ENCODE peak calls at places on chromosomes 6 and 20, in six cellular contexts. One of them, this sample, is unnamed.

GRCh38 chr6:170441316-170441715 is 111.8 kb downstream of the PSMB1 start:
- DNase-seq in cardiac fibroblast: peak; percentile 18
- DNase-seq in fibroblast of lung: peak; percentile 69
- DNase-seq in transverse colon: no peak
- DNase-seq in ascending aorta: peak; percentile 7
- DNase-seq in neural progenitor cell: no peak
- DNase-seq in this sample: no peak

GRCh38 chr6:170312876-170313275 is 6.3 kb downstream of the FAM120B start:
- DNase-seq in cardiac fibroblast: no peak
- DNase-seq in fibroblast of lung: no peak
- DNase-seq in transverse colon: no peak
- DNase-seq in ascending aorta: no peak
- DNase-seq in neural progenitor cell: no peak
- DNase-seq in this sample: no peak

GRCh38 chr6:170032706-170033309 is 258.1 kb downstream of the DLL1 start:
- DNase-seq in cardiac fibroblast: no peak
- DNase-seq in fibroblast of lung: no peak
- DNase-seq in transverse colon: no peak
- DNase-seq in ascending aorta: peak; percentile 42
- DNase-seq in neural progenitor cell: no peak
- DNase-seq in this sample: no peak

GRCh38 chr20:50601511-50602431 is 89.6 kb downstream of the RIPOR3 start:
- DNase-seq in cardiac fibroblast: no peak
- DNase-seq in fibroblast of lung: no peak
- DNase-seq in transverse colon: no peak
- DNase-seq in ascending aorta: no peak
- DNase-seq in neural progenitor cell: no peak
- DNase-seq in this sample: no peak

GRCh38 chr6:166754218-166755030 is 127.4 kb upstream of the RPS6KA2 start:
- DNase-seq in cardiac fibroblast: no peak
- DNase-seq in fibroblast of lung: no peak
- DNase-seq in transverse colon: no peak
- DNase-seq in ascending aorta: no peak
- DNase-seq in neural progenitor cell: no peak
- DNase-seq in this sample: no peak

GRCh38 chr6:158160932-158161539 is 7.0 kb downstream of the SERAC1 start:
- DNase-seq in cardiac fibroblast: peak; percentile 60
- DNase-seq in fibroblast of lung: peak; percentile 77
- DNase-seq in transverse colon: no peak
- DNase-seq in ascending aorta: peak; percentile 72
- DNase-seq in neural progenitor cell: no peak
- DNase-seq in this sample: no peak

GRCh38 chr6:157019115-157019628 is 242.0 kb downstream of the ARID1B start:
- DNase-seq in cardiac fibroblast: no peak
- DNase-seq in fibroblast of lung: no peak
- DNase-seq in transverse colon: no peak
- DNase-seq in ascending aorta: no peak
- DNase-seq in neural progenitor cell: peak; percentile 49
- DNase-seq in this sample: no peak

GRCh38 chr6:159836294-159837140 is 36.4 kb downstream of the PNLDC1 start:
- DNase-seq in cardiac fibroblast: peak; percentile 96
- DNase-seq in fibroblast of lung: peak; percentile 34
- DNase-seq in transverse colon: no peak
- DNase-seq in ascending aorta: peak; percentile 84
- DNase-seq in neural progenitor cell: no peak
- DNase-seq in this sample: no peak

GRCh38 chr20:24768977-24769675 is 179.9 kb upstream of the CST7 start:
- DNase-seq in cardiac fibroblast: no peak
- DNase-seq in fibroblast of lung: no peak
- DNase-seq in transverse colon: no peak
- DNase-seq in ascending aorta: peak; percentile 37
- DNase-seq in neural progenitor cell: no peak
- DNase-seq in this sample: no peak

GRCh38 chr6:148455674-148456559 is 113.3 kb downstream of the SASH1 start:
- DNase-seq in cardiac fibroblast: no peak
- DNase-seq in fibroblast of lung: no peak
- DNase-seq in transverse colon: no peak
- DNase-seq in ascending aorta: no peak
- DNase-seq in neural progenitor cell: peak; percentile 20
- DNase-seq in this sample: no peak

GRCh38 chr6:134004714-134005113 is 47.7 kb downstream of the SLC2A12 start:
- DNase-seq in cardiac fibroblast: no peak
- DNase-seq in fibroblast of lung: peak; percentile 28
- DNase-seq in transverse colon: no peak
- DNase-seq in ascending aorta: no peak
- DNase-seq in neural progenitor cell: no peak
- DNase-seq in this sample: no peak

GRCh38 chr20:478010-478948 is 15.9 kb upstream of the TBC1D20 start:
- DNase-seq in cardiac fibroblast: peak; percentile 80
- DNase-seq in fibroblast of lung: peak; percentile 47
- DNase-seq in transverse colon: no peak
- DNase-seq in ascending aorta: no peak
- DNase-seq in neural progenitor cell: no peak
- DNase-seq in this sample: no peak

GRCh38 chr20:36856196-36856595 is 19.7 kb upstream of the TLDC2 start:
- DNase-seq in cardiac fibroblast: peak; percentile 73
- DNase-seq in fibroblast of lung: no peak
- DNase-seq in transverse colon: no peak
- DNase-seq in ascending aorta: no peak
- DNase-seq in neural progenitor cell: no peak
- DNase-seq in this sample: no peak

GRCh38 chr6:129501401-129502051 is 208.5 kb downstream of the ARHGAP18 start:
- DNase-seq in cardiac fibroblast: peak; percentile 91
- DNase-seq in fibroblast of lung: peak; percentile 99
- DNase-seq in transverse colon: peak; percentile 14
- DNase-seq in ascending aorta: no peak
- DNase-seq in neural progenitor cell: peak; percentile 43
- DNase-seq in this sample: no peak

GRCh38 chr6:134539865-134540323 is 222.0 kb upstream of the SGK1 start:
- DNase-seq in cardiac fibroblast: peak; percentile 75
- DNase-seq in fibroblast of lung: peak; percentile 66
- DNase-seq in transverse colon: no peak
- DNase-seq in ascending aorta: no peak
- DNase-seq in neural progenitor cell: no peak
- DNase-seq in this sample: no peak

GRCh38 chr20:17610566-17611289 is 40.9 kb downstream of the DSTN start:
- DNase-seq in cardiac fibroblast: no peak
- DNase-seq in fibroblast of lung: peak; percentile 19
- DNase-seq in transverse colon: peak; percentile 74
- DNase-seq in ascending aorta: peak; percentile 70
- DNase-seq in neural progenitor cell: no peak
- DNase-seq in this sample: no peak

GRCh38 chr6:118669561-118669960 is 18.2 kb upstream of the CEP85L start:
- DNase-seq in cardiac fibroblast: no peak
- DNase-seq in fibroblast of lung: no peak
- DNase-seq in transverse colon: no peak
- DNase-seq in ascending aorta: no peak
- DNase-seq in neural progenitor cell: no peak
- DNase-seq in this sample: no peak

GRCh38 chr6:41367700-41368099 is 32.3 kb downstream of the NCR2 start:
- DNase-seq in cardiac fibroblast: peak; percentile 57
- DNase-seq in fibroblast of lung: peak; percentile 42
- DNase-seq in transverse colon: peak; percentile 33
- DNase-seq in ascending aorta: no peak
- DNase-seq in neural progenitor cell: peak; percentile 90
- DNase-seq in this sample: no peak

GRCh38 chr6:28648035-28648877 is 122.6 kb downstream of the GPX5 start:
- DNase-seq in cardiac fibroblast: peak; percentile 79
- DNase-seq in fibroblast of lung: peak; percentile 64
- DNase-seq in transverse colon: no peak
- DNase-seq in ascending aorta: no peak
- DNase-seq in neural progenitor cell: peak; percentile 85
- DNase-seq in this sample: no peak

GRCh38 chr6:125636671-125637070 is 112.8 kb upstream of the HEY2 start:
- DNase-seq in cardiac fibroblast: no peak
- DNase-seq in fibroblast of lung: no peak
- DNase-seq in transverse colon: no peak
- DNase-seq in ascending aorta: no peak
- DNase-seq in neural progenitor cell: no peak
- DNase-seq in this sample: no peak

GRCh38 chr6:81241717-81242116 is 510.8 kb downstream of the TENT5A start:
- DNase-seq in cardiac fibroblast: peak; percentile 72
- DNase-seq in fibroblast of lung: peak; percentile 51
- DNase-seq in transverse colon: no peak
- DNase-seq in ascending aorta: no peak
- DNase-seq in neural progenitor cell: peak; percentile 43
- DNase-seq in this sample: no peak

GRCh38 chr6:35710241-35710847 is 21.6 kb upstream of the FKBP5 start:
- DNase-seq in cardiac fibroblast: no peak
- DNase-seq in fibroblast of lung: no peak
- DNase-seq in transverse colon: no peak
- DNase-seq in ascending aorta: no peak
- DNase-seq in neural progenitor cell: no peak
- DNase-seq in this sample: no peak

GRCh38 chr6:14924126-14925024 is 321.5 kb upstream of the JARID2 start:
- DNase-seq in cardiac fibroblast: no peak
- DNase-seq in fibroblast of lung: no peak
- DNase-seq in transverse colon: no peak
- DNase-seq in ascending aorta: peak; percentile 58
- DNase-seq in neural progenitor cell: peak; percentile 77
- DNase-seq in this sample: no peak

GRCh38 chr6:54135665-54136370 is 24.6 kb downstream of the MLIP start:
- DNase-seq in cardiac fibroblast: peak; percentile 80
- DNase-seq in fibroblast of lung: peak; percentile 73
- DNase-seq in transverse colon: no peak
- DNase-seq in ascending aorta: no peak
- DNase-seq in neural progenitor cell: no peak
- DNase-seq in this sample: no peak
- TF ChIP-seq CTCF in cardiac fibroblast: no peak
- TF ChIP-seq CTCF in fibroblast of lung: no peak
- TF ChIP-seq CTCF in transverse colon: no peak
- TF ChIP-seq CTCF in ascending aorta: no peak
- TF ChIP-seq CTCF in neural progenitor cell: no peak
- TF ChIP-seq CTCF in this sample: no peak

GRCh38 chr6:316753-317038 is 24.4 kb downstream of the DUSP22 start:
- DNase-seq in cardiac fibroblast: no peak
- DNase-seq in fibroblast of lung: no peak
- DNase-seq in transverse colon: no peak
- DNase-seq in ascending aorta: no peak
- DNase-seq in neural progenitor cell: no peak
- DNase-seq in this sample: no peak

GRCh38 chr6:315226-315625 is 22.9 kb downstream of the DUSP22 start:
- DNase-seq in cardiac fibroblast: no peak
- DNase-seq in fibroblast of lung: no peak
- DNase-seq in transverse colon: no peak
- DNase-seq in ascending aorta: no peak
- DNase-seq in neural progenitor cell: no peak
- DNase-seq in this sample: no peak

GRCh38 chr6:317068-317451 is 24.8 kb downstream of the DUSP22 start:
- DNase-seq in cardiac fibroblast: no peak
- DNase-seq in fibroblast of lung: no peak
- DNase-seq in transverse colon: no peak
- DNase-seq in ascending aorta: no peak
- DNase-seq in neural progenitor cell: no peak
- DNase-seq in this sample: no peak

GRCh38 chr6:317452-318144 is 25.3 kb downstream of the DUSP22 start:
- DNase-seq in cardiac fibroblast: no peak
- DNase-seq in fibroblast of lung: no peak
- DNase-seq in transverse colon: no peak
- DNase-seq in ascending aorta: no peak
- DNase-seq in neural progenitor cell: no peak
- DNase-seq in this sample: no peak

DNA sequence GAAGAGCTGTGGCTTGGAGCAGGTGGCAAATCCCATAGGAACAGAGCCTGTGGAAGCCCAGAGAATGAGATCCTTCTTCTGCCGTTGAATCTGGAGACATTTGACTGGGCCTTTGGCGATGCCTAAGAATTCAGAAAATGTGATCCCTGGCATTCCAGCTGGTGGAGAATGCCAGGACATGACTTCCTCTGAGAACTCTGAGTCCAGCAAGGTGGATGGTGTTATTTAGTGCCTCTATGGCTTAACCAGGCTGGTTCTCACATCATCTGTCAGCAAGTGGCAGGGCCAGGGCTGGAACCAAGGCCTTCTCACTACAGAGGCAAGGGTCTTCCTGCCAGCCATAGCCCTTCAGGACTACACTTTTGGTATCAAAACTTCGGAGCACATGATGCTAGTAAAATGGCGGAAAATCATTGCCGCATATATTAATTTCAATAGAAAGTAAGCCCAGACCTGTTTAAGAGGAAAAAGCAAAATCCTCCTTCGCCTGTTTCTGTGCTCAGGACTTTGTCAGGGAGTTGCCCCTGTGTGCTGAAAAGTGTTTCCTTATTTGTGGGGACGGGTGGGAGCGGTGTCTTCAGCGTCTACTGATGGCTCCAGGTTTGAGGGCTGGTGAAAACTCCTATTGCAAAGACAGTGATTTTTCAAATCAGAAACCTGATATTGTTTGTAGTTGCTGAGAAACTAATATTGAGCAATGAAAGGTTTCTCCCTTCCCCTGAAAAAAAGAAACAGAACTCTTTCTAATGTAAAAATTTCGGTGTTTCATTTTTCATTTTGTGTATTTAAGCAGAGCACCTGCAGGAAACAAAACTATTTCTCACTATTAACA is 23.9 kb downstream of the DUSP22 start:
- DNase-seq in cardiac fibroblast: no peak
- DNase-seq in fibroblast of lung: no peak
- DNase-seq in transverse colon: no peak
- DNase-seq in ascending aorta: no peak
- DNase-seq in neural progenitor cell: no peak
- DNase-seq in this sample: no peak
- TF ChIP-seq CTCF in cardiac fibroblast: no peak
- TF ChIP-seq CTCF in fibroblast of lung: no peak
- TF ChIP-seq CTCF in transverse colon: no peak
- TF ChIP-seq CTCF in ascending aorta: no peak
- TF ChIP-seq CTCF in neural progenitor cell: no peak
- TF ChIP-seq CTCF in this sample: no peak

GRCh38 chr6:71396410-71396801 is 107.8 kb downstream of the OGFRL1 start:
- DNase-seq in cardiac fibroblast: no peak
- DNase-seq in fibroblast of lung: no peak
- DNase-seq in transverse colon: no peak
- DNase-seq in ascending aorta: no peak
- DNase-seq in neural progenitor cell: no peak
- DNase-seq in this sample: no peak
- TF ChIP-seq CTCF in cardiac fibroblast: no peak
- TF ChIP-seq CTCF in fibroblast of lung: no peak
- TF ChIP-seq CTCF in transverse colon: no peak
- TF ChIP-seq CTCF in ascending aorta: no peak
- TF ChIP-seq CTCF in neural progenitor cell: no peak
- TF ChIP-seq CTCF in this sample: no peak

GRCh38 chr20:4820833-4821518 is 99.3 kb downstream of the PRND start:
- DNase-seq in cardiac fibroblast: peak; percentile 72
- DNase-seq in fibroblast of lung: peak; percentile 77
- DNase-seq in transverse colon: no peak
- DNase-seq in ascending aorta: no peak
- DNase-seq in neural progenitor cell: no peak
- DNase-seq in this sample: no peak

GRCh38 chr20:4817230-4817671 is 95.5 kb downstream of the PRND start:
- DNase-seq in cardiac fibroblast: no peak
- DNase-seq in fibroblast of lung: no peak
- DNase-seq in transverse colon: no peak
- DNase-seq in ascending aorta: no peak
- DNase-seq in neural progenitor cell: no peak
- DNase-seq in this sample: no peak

GRCh38 chr20:4815618-4816017 is 93.9 kb downstream of the PRND start:
- DNase-seq in cardiac fibroblast: no peak
- DNase-seq in fibroblast of lung: no peak
- DNase-seq in transverse colon: no peak
- DNase-seq in ascending aorta: no peak
- DNase-seq in neural progenitor cell: no peak
- DNase-seq in this sample: no peak

GRCh38 chr20:4819901-4820300 is 98.2 kb downstream of the PRND start:
- DNase-seq in cardiac fibroblast: no peak
- DNase-seq in fibroblast of lung: no peak
- DNase-seq in transverse colon: no peak
- DNase-seq in ascending aorta: no peak
- DNase-seq in neural progenitor cell: no peak
- DNase-seq in this sample: no peak

GRCh38 chr20:4821590-4821989 is 99.9 kb downstream of the PRND start:
- DNase-seq in cardiac fibroblast: no peak
- DNase-seq in fibroblast of lung: no peak
- DNase-seq in transverse colon: no peak
- DNase-seq in ascending aorta: no peak
- DNase-seq in neural progenitor cell: no peak
- DNase-seq in this sample: no peak
- TF ChIP-seq CTCF in cardiac fibroblast: no peak
- TF ChIP-seq CTCF in fibroblast of lung: no peak
- TF ChIP-seq CTCF in transverse colon: no peak
- TF ChIP-seq CTCF in ascending aorta: no peak
- TF ChIP-seq CTCF in neural progenitor cell: no peak
- TF ChIP-seq CTCF in this sample: no peak

This sample was measured in esophagus squamous epithelium.